ENCODE peak calls at places on chromosomes 16 and 17, in eight cellular contexts. P is endothelial cell; F is CD4-positive, alpha-beta T cell; D is choroid plexus epithelial cell; E is IMR-90; L is GM13976; R is thoracic aorta; B is BE2C. T is an unnamed sample.

GRCh38 chr16:11060856-11061255 is 116.5 kb downstream of the CLEC16A start:
- DNase-seq in P (no peak), F (no peak), D (no peak), E (no peak), L (no peak), R (no peak), B (no peak), T (no peak)

GRCh38 chr17:81037026-81037782 is 2.3 kb downstream of the BAIAP2 start:
- DNase-seq in P (no peak), F (no peak), D (no peak), E (no peak), L (no peak), R (peak), B (peak), T (no peak)

GRCh38 chr16:10878644-10879498 is 1.9 kb downstream of the CIITA start:
- DNase-seq in P (peak), F (no peak), D (peak), E (peak), L (peak), R (no peak), B (no peak), T (peak)

GRCh38 chr17:3531266-3532101 is 26.1 kb downstream of the TRPV3 start:
- DNase-seq in P (no peak), F (no peak), D (no peak), E (no peak), L (no peak), R (no peak), B (no peak), T (no peak)

GRCh38 chr17:1493291-1493980 is 950 bp upstream of the MYO1C start:
- DNase-seq in P (peak), F (no peak), D (no peak), E (no peak), L (no peak), R (no peak), B (peak), T (no peak)

GRCh38 chr17:29930399-29931010 is 477 bp upstream of the SSH2 start:
- DNase-seq in P (peak), F (peak), D (peak), E (peak), L (no peak), R (no peak), B (no peak), T (no peak)

GRCh38 chr17:30590086-30590485 is 112.9 kb downstream of the GOSR1 start:
- DNase-seq in P (no peak), F (no peak), D (peak), E (no peak), L (no peak), R (no peak), B (no peak), T (no peak)

GRCh38 chr16:85906349-85906748 is 7.4 kb downstream of the IRF8 start:
- DNase-seq in P (no peak), F (no peak), D (no peak), E (no peak), L (peak), R (no peak), B (no peak), T (no peak)

GRCh38 chr17:71071837-71072236 is 902.5 kb downstream of the KCNJ2 start:
- DNase-seq in P (no peak), F (no peak), D (peak), E (peak), L (no peak), R (no peak), B (peak), T (no peak)

GRCh38 chr16:8717892-8718400 is 43.5 kb downstream of the ABAT start:
- DNase-seq in P (no peak), F (no peak), D (no peak), E (no peak), L (no peak), R (no peak), B (no peak), T (no peak)

GRCh38 chr17:50560931-50561750 is 626 bp downstream of the CACNA1G start:
- DNase-seq in P (no peak), F (no peak), D (no peak), E (no peak), L (peak), R (no peak), B (no peak), T (peak)

GRCh38 chr17:75679706-75680201 is 12.6 kb downstream of the SAP30BP start:
- DNase-seq in P (no peak), F (no peak), D (peak), E (no peak), L (no peak), R (no peak), B (no peak), T (no peak)

GRCh38 chr17:7258731-7259554 is 3.3 kb downstream of the CLDN7 start:
- DNase-seq in P (no peak), F (no peak), D (peak), E (peak), L (no peak), R (no peak), B (no peak), T (no peak)
- TF ChIP-seq CTCF in P (no peak), F (no peak), D (no peak), E (no peak), L (no peak), R (no peak), B (no peak), T (no peak)

GRCh38 chr17:35769895-35770486 is 9.3 kb downstream of the C17orf50 start:
- DNase-seq in P (no peak), F (no peak), D (no peak), E (no peak), L (no peak), R (no peak), B (no peak), T (no peak)
- TF ChIP-seq CTCF in P (peak), F (no peak), D (no peak), E (peak), L (no peak), R (no peak), B (peak), T (no peak)

GRCh38 chr17:55645361-55645760 is 77.3 kb downstream of the TMEM100 start:
- DNase-seq in P (no peak), F (no peak), D (no peak), E (no peak), L (no peak), R (no peak), B (no peak), T (no peak)
- TF ChIP-seq CTCF in P (no peak), F (no peak), D (no peak), E (no peak), L (no peak), R (no peak), B (no peak), T (no peak)

GRCh38 chr16:16933861-16934260 is 536.9 kb downstream of the XYLT1 start:
- DNase-seq in P (no peak), F (no peak), D (no peak), E (no peak), L (no peak), R (no peak), B (no peak), T (no peak)
- TF ChIP-seq CTCF in P (no peak), F (no peak), D (no peak), E (no peak), L (no peak), R (no peak), B (no peak), T (no peak)

GRCh38 chr16:27927266-27927901 is 136.1 kb downstream of the GSG1L start:
- DNase-seq in P (no peak), F (no peak), D (no peak), E (no peak), L (no peak), R (no peak), B (no peak), T (no peak)

GRCh38 chr16:27925612-27926011 is 137.9 kb downstream of the GSG1L start:
- DNase-seq in P (no peak), F (no peak), D (no peak), E (no peak), L (no peak), R (no peak), B (peak), T (no peak)

GRCh38 chr16:27929818-27930217 is 133.7 kb downstream of the GSG1L start:
- DNase-seq in P (no peak), F (no peak), D (no peak), E (no peak), L (no peak), R (no peak), B (no peak), T (no peak)

GRCh38 chr16:27924411-27925118 is 138.9 kb downstream of the GSG1L start:
- DNase-seq in P (no peak), F (no peak), D (no peak), E (no peak), L (no peak), R (no peak), B (no peak), T (no peak)

DNA sequence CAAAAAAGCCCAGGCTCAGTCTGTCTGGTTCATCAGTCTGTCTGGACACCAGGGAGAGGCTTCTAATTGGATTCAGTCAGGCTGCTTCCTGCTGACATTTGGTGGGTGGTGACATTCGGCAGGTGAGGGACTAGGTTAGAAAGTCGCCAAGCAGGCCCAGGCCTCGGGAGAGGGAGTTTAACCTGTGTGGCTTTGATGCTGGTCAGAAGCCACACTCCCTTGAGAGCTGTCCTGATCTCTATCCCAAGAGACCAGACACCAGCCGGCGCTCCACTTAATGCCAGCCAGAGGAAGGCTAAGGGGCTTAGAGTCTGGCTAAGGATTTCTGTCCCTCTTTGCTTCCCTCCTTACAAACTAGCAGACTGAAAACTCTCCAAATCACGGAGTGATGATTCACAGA is 135.0 kb downstream of the GSG1L start:
- DNase-seq in P (no peak), F (no peak), D (no peak), E (no peak), L (no peak), R (no peak), B (no peak), T (no peak)
- TF ChIP-seq CTCF in P (no peak), F (no peak), D (no peak), E (no peak), L (no peak), R (no peak), B (no peak), T (no peak)

DNA sequence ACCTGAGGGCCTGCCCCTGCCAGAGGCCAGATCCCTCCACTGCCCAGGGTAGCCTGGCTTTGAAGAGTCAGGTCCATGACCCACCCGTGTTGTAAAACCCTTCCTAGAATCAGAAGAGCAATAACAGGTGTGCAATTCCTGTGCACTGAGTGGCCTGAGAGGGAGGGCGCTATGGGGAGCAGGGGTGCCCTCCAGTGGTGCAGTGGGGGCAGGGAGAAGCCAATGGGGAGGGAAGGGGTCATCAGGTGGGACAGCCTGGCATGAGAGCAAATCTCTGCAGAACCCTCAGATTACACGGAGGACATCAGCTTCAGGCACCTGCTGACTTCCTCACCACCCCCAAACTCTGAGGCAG is 72.9 kb upstream of the ZNF469 start:
- DNase-seq in P (no peak), F (no peak), D (no peak), E (no peak), L (no peak), R (no peak), B (no peak), T (no peak)
- TF ChIP-seq CTCF in P (no peak), F (no peak), D (peak), E (no peak), L (peak), R (no peak), B (peak), T (no peak)

GRCh38 chr16:68035227-68035626 is 12.1 kb downstream of the DUS2 start:
- DNase-seq in P (no peak), F (no peak), D (peak), E (no peak), L (no peak), R (no peak), B (no peak), T (no peak)

GRCh38 chr16:68033101-68033500 is 10.0 kb downstream of the DUS2 start:
- DNase-seq in P (no peak), F (no peak), D (no peak), E (no peak), L (no peak), R (no peak), B (no peak), T (no peak)

GRCh38 chr16:68028996-68029395 is 5.9 kb downstream of the DUS2 start:
- DNase-seq in P (no peak), F (no peak), D (no peak), E (no peak), L (no peak), R (no peak), B (no peak), T (no peak)

DNA sequence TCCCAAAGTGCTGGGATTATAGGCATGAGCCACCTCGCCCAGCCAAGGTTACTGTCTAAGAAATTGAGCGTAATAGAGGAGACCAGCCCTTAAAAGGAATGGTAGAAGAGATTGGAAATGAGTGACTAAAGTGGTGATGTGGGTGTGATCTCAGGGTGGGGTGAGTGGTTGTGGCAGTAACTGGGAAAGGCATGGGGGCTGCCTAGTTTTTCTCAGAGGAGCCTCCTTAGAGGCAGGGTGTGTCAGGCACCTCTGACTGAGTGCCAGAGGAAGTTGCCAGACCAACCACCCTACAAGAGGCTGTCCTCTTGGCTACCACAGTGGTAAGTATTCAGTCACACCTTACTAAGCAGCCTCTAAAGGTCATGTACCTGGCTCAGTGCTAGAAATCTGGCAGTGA is 8.9 kb downstream of the DUS2 start:
- DNase-seq in P (no peak), F (no peak), D (no peak), E (no peak), L (no peak), R (no peak), B (no peak), T (no peak)
- TF ChIP-seq CTCF in P (no peak), F (no peak), D (no peak), E (no peak), L (no peak), R (no peak), B (no peak), T (no peak)

GRCh38 chr17:77396610-77397009 is 255.8 kb downstream of the SEC14L1 start:
- DNase-seq in P (no peak), F (no peak), D (no peak), E (no peak), L (no peak), R (no peak), B (no peak), T (no peak)

GRCh38 chr17:77393274-77393600 is 252.5 kb downstream of the SEC14L1 start:
- DNase-seq in P (no peak), F (no peak), D (no peak), E (no peak), L (no peak), R (no peak), B (no peak), T (no peak)

GRCh38 chr17:77393867-77394539 is 253.2 kb downstream of the SEC14L1 start:
- DNase-seq in P (no peak), F (no peak), D (no peak), E (no peak), L (no peak), R (no peak), B (no peak), T (no peak)

GRCh38 chr17:77395609-77396008 is 254.8 kb downstream of the SEC14L1 start:
- DNase-seq in P (no peak), F (no peak), D (no peak), E (no peak), L (no peak), R (no peak), B (no peak), T (no peak)

GRCh38 chr17:77394540-77395295 is 253.9 kb downstream of the SEC14L1 start:
- DNase-seq in P (no peak), F (no peak), D (no peak), E (no peak), L (no peak), R (no peak), B (no peak), T (no peak)
- TF ChIP-seq CTCF in P (no peak), F (no peak), D (no peak), E (no peak), L (no peak), R (no peak), B (no peak), T (no peak)